ENCODE peak calls at places on chromosomes 1 and 21, in seven cellular contexts. One of them, this sample, is unnamed.

GRCh38 chr1:99650773-99651437 is 5.0 kb downstream of the PALMD start:
- DNase-seq in H1: no peak
- DNase-seq in K562: no peak
- DNase-seq in GM12892: no peak
- DNase-seq in GM12878: no peak
- DNase-seq in SK-N-SH: no peak
- DNase-seq in HepG2: no peak
- DNase-seq in this sample: no peak

GRCh38 chr1:204442376-204443259 is 31.0 kb upstream of the PPP1R15B start:
- DNase-seq in H1: no peak
- DNase-seq in K562: no peak
- DNase-seq in GM12892: no peak
- DNase-seq in GM12878: no peak
- DNase-seq in SK-N-SH: no peak
- DNase-seq in HepG2: no peak
- DNase-seq in this sample: no peak

GRCh38 chr1:71464016-71464415 is 383.2 kb upstream of the ZRANB2 start:
- DNase-seq in H1: no peak
- DNase-seq in K562: no peak
- DNase-seq in GM12892: no peak
- DNase-seq in GM12878: no peak
- DNase-seq in SK-N-SH: no peak
- DNase-seq in HepG2: no peak
- DNase-seq in this sample: no peak

GRCh38 chr1:40053138-40053887 is 12.8 kb downstream of the CAP1 start:
- DNase-seq in H1: no peak
- DNase-seq in K562: no peak
- DNase-seq in GM12892: no peak
- DNase-seq in GM12878: no peak
- DNase-seq in SK-N-SH: no peak
- DNase-seq in HepG2: no peak
- DNase-seq in this sample: no peak

GRCh38 chr1:172663726-172664125 is 4.8 kb downstream of the FASLG start:
- DNase-seq in H1: no peak
- DNase-seq in K562: no peak
- DNase-seq in GM12892: no peak
- DNase-seq in GM12878: no peak
- DNase-seq in SK-N-SH: no peak
- DNase-seq in HepG2: no peak
- DNase-seq in this sample: no peak

GRCh38 chr1:105608713-105609112 is 1447.8 kb upstream of the PRMT6 start:
- DNase-seq in H1: no peak
- DNase-seq in K562: no peak
- DNase-seq in GM12892: no peak
- DNase-seq in GM12878: no peak
- DNase-seq in SK-N-SH: no peak
- DNase-seq in HepG2: peak; percentile 4
- DNase-seq in this sample: no peak

GRCh38 chr1:215523906-215524305 is 43.2 kb upstream of the KCTD3 start:
- DNase-seq in H1: no peak
- DNase-seq in K562: no peak
- DNase-seq in GM12892: no peak
- DNase-seq in GM12878: no peak
- DNase-seq in SK-N-SH: no peak
- DNase-seq in HepG2: no peak
- DNase-seq in this sample: no peak

GRCh38 chr21:43626390-43626789 is 32.9 kb downstream of the HSF2BP start:
- DNase-seq in H1: no peak
- DNase-seq in K562: no peak
- DNase-seq in GM12892: no peak
- DNase-seq in GM12878: no peak
- DNase-seq in SK-N-SH: no peak
- DNase-seq in HepG2: no peak
- DNase-seq in this sample: no peak

GRCh38 chr1:165355977-165356811 is at the start of gene LMX1A:
- DNase-seq in H1: peak; percentile 71
- DNase-seq in K562: no peak
- DNase-seq in GM12892: peak; percentile 23
- DNase-seq in GM12878: no peak
- DNase-seq in SK-N-SH: no peak
- DNase-seq in HepG2: no peak
- DNase-seq in this sample: no peak

GRCh38 chr1:111506561-111506960 is 3.1 kb upstream of the ADORA3 start:
- DNase-seq in H1: no peak
- DNase-seq in K562: no peak
- DNase-seq in GM12892: no peak
- DNase-seq in GM12878: no peak
- DNase-seq in SK-N-SH: no peak
- DNase-seq in HepG2: no peak
- DNase-seq in this sample: no peak

GRCh38 chr21:42338730-42339715 is 11.8 kb downstream of the TFF2 start:
- DNase-seq in H1: peak; percentile 7
- DNase-seq in K562: no peak
- DNase-seq in GM12892: no peak
- DNase-seq in GM12878: no peak
- DNase-seq in SK-N-SH: no peak
- DNase-seq in HepG2: no peak
- DNase-seq in this sample: no peak

DNA sequence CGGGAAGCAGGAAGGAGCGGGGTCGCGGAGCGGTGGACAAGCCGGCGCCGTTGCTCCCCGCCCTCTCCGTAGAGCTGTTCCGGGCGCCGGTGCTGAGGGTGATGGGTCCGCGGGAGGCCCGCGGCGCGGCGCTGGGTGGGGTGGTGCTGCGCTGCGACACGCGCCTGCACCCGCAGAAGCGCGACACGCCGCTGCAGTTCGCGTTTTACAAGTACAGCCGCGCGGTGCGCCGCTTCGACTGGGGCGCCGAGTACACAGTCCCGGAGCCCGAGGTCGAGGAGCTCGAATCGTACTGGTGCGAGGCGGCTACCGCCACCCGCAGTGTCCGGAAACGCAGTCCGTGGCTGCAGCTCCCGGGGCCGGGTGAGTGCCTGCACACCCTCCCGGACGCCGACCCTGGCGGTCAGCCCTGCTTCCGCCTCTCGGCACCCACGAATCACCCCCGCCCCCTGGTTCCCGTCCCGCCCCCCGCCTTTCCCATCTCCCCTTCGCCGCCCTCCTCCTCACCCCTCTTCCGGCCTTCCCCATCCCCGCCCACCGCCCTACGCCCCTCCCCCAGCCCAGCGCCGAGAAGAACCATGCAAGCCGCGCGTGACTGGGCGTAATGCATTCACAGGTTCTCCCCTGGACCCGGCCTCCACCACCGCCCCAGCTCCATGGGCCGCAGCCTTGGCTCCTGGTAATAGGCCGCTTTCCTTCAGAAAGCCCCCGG is 5.4 kb downstream of the FCRLB start:
- DNase-seq in H1: peak; percentile 85
- DNase-seq in K562: peak; percentile 97
- DNase-seq in GM12892: peak; percentile 70
- DNase-seq in GM12878: no peak
- DNase-seq in SK-N-SH: peak; percentile 96
- DNase-seq in HepG2: peak; percentile 55
- DNase-seq in this sample: peak; percentile 71
- TF ChIP-seq TAF1 in H1: peak; percentile 56
- TF ChIP-seq TAF1 in K562: peak; percentile 82
- TF ChIP-seq TAF1 in GM12892: peak; percentile 52
- TF ChIP-seq TAF1 in GM12878: peak; percentile 78
- TF ChIP-seq TAF1 in SK-N-SH: peak; percentile 13
- TF ChIP-seq TAF1 in HepG2: peak; percentile 63
- TF ChIP-seq TAF1 in this sample: peak; percentile 64

GRCh38 chr1:228737613-228738012 is 2.3 kb downstream of the RHOU start:
- DNase-seq in H1: no peak
- DNase-seq in K562: no peak
- DNase-seq in GM12892: no peak
- DNase-seq in GM12878: no peak
- DNase-seq in SK-N-SH: no peak
- DNase-seq in HepG2: no peak
- DNase-seq in this sample: no peak

GRCh38 chr1:228734881-228735801 is at the start of gene RHOU:
- DNase-seq in H1: peak; percentile 79
- DNase-seq in K562: no peak
- DNase-seq in GM12892: peak; percentile 24
- DNase-seq in GM12878: no peak
- DNase-seq in SK-N-SH: peak; percentile 95
- DNase-seq in HepG2: peak; percentile 20
- DNase-seq in this sample: peak; percentile 32

GRCh38 chr1:228736844-228737415 is 1.7 kb downstream of the RHOU start:
- DNase-seq in H1: no peak
- DNase-seq in K562: no peak
- DNase-seq in GM12892: no peak
- DNase-seq in GM12878: no peak
- DNase-seq in SK-N-SH: no peak
- DNase-seq in HepG2: no peak
- DNase-seq in this sample: no peak

GRCh38 chr1:228733576-228733975 is 1.7 kb upstream of the RHOU start:
- DNase-seq in H1: no peak
- DNase-seq in K562: no peak
- DNase-seq in GM12892: no peak
- DNase-seq in GM12878: no peak
- DNase-seq in SK-N-SH: no peak
- DNase-seq in HepG2: no peak
- DNase-seq in this sample: no peak

DNA sequence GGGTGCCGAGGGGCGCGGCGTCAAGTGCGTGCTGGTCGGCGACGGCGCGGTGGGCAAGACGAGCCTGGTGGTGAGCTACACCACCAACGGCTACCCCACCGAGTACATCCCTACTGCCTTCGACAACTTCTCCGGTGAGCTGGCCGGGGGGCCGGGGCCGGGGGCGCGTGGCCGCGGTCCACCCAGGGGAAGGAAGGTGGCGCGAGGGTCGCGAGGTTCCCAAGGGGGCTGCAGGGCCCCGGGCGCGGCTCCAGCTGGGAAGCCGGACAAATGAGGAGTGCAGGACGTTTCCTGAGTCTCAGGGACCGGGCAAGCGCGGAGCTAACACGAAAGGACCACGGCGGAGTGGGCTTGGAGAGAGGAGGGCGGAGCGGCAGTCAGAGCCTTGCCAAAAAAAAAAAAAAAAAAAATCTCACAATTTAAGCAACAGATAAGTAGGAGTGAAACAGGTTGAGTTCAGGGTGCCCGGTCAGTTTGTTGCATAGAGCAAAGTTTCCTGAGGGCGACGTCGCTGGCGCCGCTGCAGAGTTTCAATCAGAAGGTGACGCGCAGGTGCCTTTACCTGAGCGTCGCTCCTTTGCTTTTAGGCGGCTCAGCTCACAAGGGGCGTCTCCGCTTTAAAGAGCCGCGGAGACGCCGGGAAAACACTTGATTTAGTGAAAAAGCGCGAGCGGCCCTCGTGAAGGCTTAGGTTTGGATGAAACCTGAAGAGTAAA is 750 bp downstream of the RHOU start:
- DNase-seq in H1: peak; percentile 65
- DNase-seq in K562: no peak
- DNase-seq in GM12892: no peak
- DNase-seq in GM12878: no peak
- DNase-seq in SK-N-SH: no peak
- DNase-seq in HepG2: no peak
- DNase-seq in this sample: peak; percentile 14
- TF ChIP-seq TAF1 in H1: no peak
- TF ChIP-seq TAF1 in K562: no peak
- TF ChIP-seq TAF1 in GM12892: no peak
- TF ChIP-seq TAF1 in GM12878: no peak
- TF ChIP-seq TAF1 in SK-N-SH: no peak
- TF ChIP-seq TAF1 in HepG2: no peak
- TF ChIP-seq TAF1 in this sample: no peak

DNA sequence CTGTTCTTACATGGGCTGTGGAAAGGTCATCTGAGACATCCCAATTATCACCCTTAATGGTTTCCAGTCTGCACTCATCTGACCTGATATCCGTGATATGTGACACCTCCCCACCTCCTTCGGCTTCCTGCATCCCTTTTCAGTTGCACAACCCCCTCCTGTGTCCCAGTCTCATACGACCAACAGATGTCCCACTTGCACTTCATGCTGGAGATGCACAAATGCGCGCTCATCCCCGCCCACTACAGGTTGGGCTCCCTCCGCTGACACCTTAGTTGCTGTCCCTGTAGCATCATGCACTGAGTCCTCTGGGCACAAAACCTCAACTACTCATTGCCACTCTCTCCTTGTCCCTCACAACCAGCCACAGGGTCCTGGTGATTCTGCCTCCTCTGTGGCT is 94.4 kb downstream of the MIS18A start:
- DNase-seq in H1: no peak
- DNase-seq in K562: no peak
- DNase-seq in GM12892: no peak
- DNase-seq in GM12878: no peak
- DNase-seq in SK-N-SH: no peak
- DNase-seq in HepG2: no peak
- DNase-seq in this sample: no peak
- TF ChIP-seq TAF1 in H1: no peak
- TF ChIP-seq TAF1 in K562: no peak
- TF ChIP-seq TAF1 in GM12892: no peak
- TF ChIP-seq TAF1 in GM12878: no peak
- TF ChIP-seq TAF1 in SK-N-SH: no peak
- TF ChIP-seq TAF1 in HepG2: no peak
- TF ChIP-seq TAF1 in this sample: no peak

GRCh38 chr21:33703750-33704606 is 61.7 kb downstream of the ITSN1 start:
- DNase-seq in H1: no peak
- DNase-seq in K562: no peak
- DNase-seq in GM12892: no peak
- DNase-seq in GM12878: no peak
- DNase-seq in SK-N-SH: no peak
- DNase-seq in HepG2: no peak
- DNase-seq in this sample: no peak

GRCh38 chr21:33699277-33699676 is 57.0 kb downstream of the ITSN1 start:
- DNase-seq in H1: no peak
- DNase-seq in K562: no peak
- DNase-seq in GM12892: no peak
- DNase-seq in GM12878: no peak
- DNase-seq in SK-N-SH: no peak
- DNase-seq in HepG2: no peak
- DNase-seq in this sample: no peak

GRCh38 chr21:33700491-33700890 is 58.2 kb downstream of the ITSN1 start:
- DNase-seq in H1: no peak
- DNase-seq in K562: no peak
- DNase-seq in GM12892: no peak
- DNase-seq in GM12878: no peak
- DNase-seq in SK-N-SH: no peak
- DNase-seq in HepG2: no peak
- DNase-seq in this sample: no peak

GRCh38 chr21:33695785-33696184 is 53.5 kb downstream of the ITSN1 start:
- DNase-seq in H1: no peak
- DNase-seq in K562: no peak
- DNase-seq in GM12892: no peak
- DNase-seq in GM12878: no peak
- DNase-seq in SK-N-SH: no peak
- DNase-seq in HepG2: no peak
- DNase-seq in this sample: no peak

DNA sequence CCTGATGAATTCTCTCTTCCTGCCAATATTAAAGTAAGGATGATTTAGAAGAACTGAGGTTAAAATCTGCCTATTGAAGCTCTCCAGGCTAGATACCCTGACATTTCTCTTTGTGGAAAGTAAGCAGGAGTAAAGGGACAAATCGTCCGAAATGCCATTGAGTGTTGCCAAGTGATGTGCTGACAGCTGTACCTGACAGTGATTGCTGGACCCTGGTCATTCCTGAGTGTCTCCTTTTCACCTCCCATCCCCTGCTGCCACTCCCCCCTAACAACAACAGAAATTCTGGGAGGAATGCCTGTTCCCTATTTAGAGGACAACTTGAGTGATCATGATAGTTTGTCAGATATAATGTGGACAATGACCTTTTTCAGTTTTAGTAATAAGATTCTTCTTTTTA is 55.8 kb downstream of the ITSN1 start:
- DNase-seq in H1: no peak
- DNase-seq in K562: no peak
- DNase-seq in GM12892: no peak
- DNase-seq in GM12878: no peak
- DNase-seq in SK-N-SH: no peak
- DNase-seq in HepG2: no peak
- DNase-seq in this sample: no peak
- TF ChIP-seq TAF1 in H1: no peak
- TF ChIP-seq TAF1 in K562: no peak
- TF ChIP-seq TAF1 in GM12892: no peak
- TF ChIP-seq TAF1 in GM12878: no peak
- TF ChIP-seq TAF1 in SK-N-SH: no peak
- TF ChIP-seq TAF1 in HepG2: no peak
- TF ChIP-seq TAF1 in this sample: no peak